ENCODE peak calls at places on chromosomes 7 and 10, in ten cellular contexts. One of them, this sample, is unnamed.

GRCh38 chr10:34585422-34586115 is 229.5 kb downstream of the PARD3 start:
- DNase-seq in psoas muscle: no peak
- DNase-seq in endothelial cell: no peak
- DNase-seq in SK-N-SH: no peak
- DNase-seq in glutamatergic neuron: no peak
- DNase-seq in cardiac fibroblast: no peak
- DNase-seq in IMR-90: no peak
- DNase-seq in lower leg skin: no peak
- DNase-seq in lung: no peak
- DNase-seq in dorsolateral prefrontal cortex: no peak
- DNase-seq in this sample: no peak

GRCh38 chr10:28105561-28105960 is 106.7 kb upstream of the ODAD2 start:
- DNase-seq in psoas muscle: no peak
- DNase-seq in endothelial cell: no peak
- DNase-seq in SK-N-SH: no peak
- DNase-seq in glutamatergic neuron: no peak
- DNase-seq in cardiac fibroblast: no peak
- DNase-seq in IMR-90: no peak
- DNase-seq in lower leg skin: no peak
- DNase-seq in lung: no peak
- DNase-seq in dorsolateral prefrontal cortex: no peak
- DNase-seq in this sample: no peak

GRCh38 chr7:90626011-90626410 is 29.9 kb downstream of the CDK14 start:
- DNase-seq in psoas muscle: no peak
- DNase-seq in endothelial cell: no peak
- DNase-seq in SK-N-SH: no peak
- DNase-seq in glutamatergic neuron: no peak
- DNase-seq in cardiac fibroblast: peak
- DNase-seq in IMR-90: peak
- DNase-seq in lower leg skin: no peak
- DNase-seq in lung: no peak
- DNase-seq in dorsolateral prefrontal cortex: no peak
- DNase-seq in this sample: peak

GRCh38 chr7:371119-371778 is 81.3 kb downstream of the FOXL3 start:
- DNase-seq in psoas muscle: no peak
- DNase-seq in endothelial cell: no peak
- DNase-seq in SK-N-SH: peak
- DNase-seq in glutamatergic neuron: peak
- DNase-seq in cardiac fibroblast: no peak
- DNase-seq in IMR-90: no peak
- DNase-seq in lower leg skin: peak
- DNase-seq in lung: no peak
- DNase-seq in dorsolateral prefrontal cortex: peak
- DNase-seq in this sample: peak

GRCh38 chr7:144759653-144760052 is 76.2 kb downstream of the TPK1 start:
- DNase-seq in psoas muscle: no peak
- DNase-seq in endothelial cell: no peak
- DNase-seq in SK-N-SH: no peak
- DNase-seq in glutamatergic neuron: no peak
- DNase-seq in cardiac fibroblast: no peak
- DNase-seq in IMR-90: no peak
- DNase-seq in lower leg skin: no peak
- DNase-seq in lung: no peak
- DNase-seq in dorsolateral prefrontal cortex: no peak
- DNase-seq in this sample: no peak

GRCh38 chr10:100736144-100736808 is 9.1 kb upstream of the PAX2 start:
- DNase-seq in psoas muscle: no peak
- DNase-seq in endothelial cell: no peak
- DNase-seq in SK-N-SH: no peak
- DNase-seq in glutamatergic neuron: no peak
- DNase-seq in cardiac fibroblast: no peak
- DNase-seq in IMR-90: no peak
- DNase-seq in lower leg skin: no peak
- DNase-seq in lung: no peak
- DNase-seq in dorsolateral prefrontal cortex: no peak
- DNase-seq in this sample: no peak

GRCh38 chr10:114479307-114479706 is 75.0 kb upstream of the AFAP1L2 start:
- DNase-seq in psoas muscle: peak
- DNase-seq in endothelial cell: no peak
- DNase-seq in SK-N-SH: peak
- DNase-seq in glutamatergic neuron: no peak
- DNase-seq in cardiac fibroblast: no peak
- DNase-seq in IMR-90: no peak
- DNase-seq in lower leg skin: no peak
- DNase-seq in lung: no peak
- DNase-seq in dorsolateral prefrontal cortex: no peak
- DNase-seq in this sample: no peak

GRCh38 chr10:127338391-127339108 is 142.2 kb upstream of the INSYN2A start:
- DNase-seq in psoas muscle: no peak
- DNase-seq in endothelial cell: no peak
- DNase-seq in SK-N-SH: no peak
- DNase-seq in glutamatergic neuron: no peak
- DNase-seq in cardiac fibroblast: peak
- DNase-seq in IMR-90: no peak
- DNase-seq in lower leg skin: no peak
- DNase-seq in lung: no peak
- DNase-seq in dorsolateral prefrontal cortex: no peak
- DNase-seq in this sample: no peak

GRCh38 chr7:32164341-32164996 is 94.3 kb upstream of the PDE1C start:
- DNase-seq in psoas muscle: no peak
- DNase-seq in endothelial cell: no peak
- DNase-seq in SK-N-SH: peak
- DNase-seq in glutamatergic neuron: no peak
- DNase-seq in cardiac fibroblast: peak
- DNase-seq in IMR-90: peak
- DNase-seq in lower leg skin: no peak
- DNase-seq in lung: no peak
- DNase-seq in dorsolateral prefrontal cortex: no peak
- DNase-seq in this sample: peak

GRCh38 chr10:51638737-51639136 is 60.7 kb downstream of the CSTF2T start:
- DNase-seq in psoas muscle: no peak
- DNase-seq in endothelial cell: no peak
- DNase-seq in SK-N-SH: no peak
- DNase-seq in glutamatergic neuron: no peak
- DNase-seq in cardiac fibroblast: no peak
- DNase-seq in IMR-90: no peak
- DNase-seq in lower leg skin: no peak
- DNase-seq in lung: no peak
- DNase-seq in dorsolateral prefrontal cortex: no peak
- DNase-seq in this sample: no peak
- TF ChIP-seq CTCF in psoas muscle: peak
- TF ChIP-seq CTCF in endothelial cell: peak
- TF ChIP-seq CTCF in SK-N-SH: peak
- TF ChIP-seq CTCF in glutamatergic neuron: peak
- TF ChIP-seq CTCF in cardiac fibroblast: peak
- TF ChIP-seq CTCF in IMR-90: no peak
- TF ChIP-seq CTCF in lower leg skin: no peak
- TF ChIP-seq CTCF in lung: no peak
- TF ChIP-seq CTCF in dorsolateral prefrontal cortex: no peak
- TF ChIP-seq CTCF in this sample: no peak

GRCh38 chr10:49415846-49416245 is 20.0 kb upstream of the DRGX start:
- DNase-seq in psoas muscle: no peak
- DNase-seq in endothelial cell: no peak
- DNase-seq in SK-N-SH: no peak
- DNase-seq in glutamatergic neuron: no peak
- DNase-seq in cardiac fibroblast: no peak
- DNase-seq in IMR-90: no peak
- DNase-seq in lower leg skin: peak
- DNase-seq in lung: no peak
- DNase-seq in dorsolateral prefrontal cortex: no peak
- DNase-seq in this sample: no peak

GRCh38 chr10:49419005-49419404 is 23.1 kb upstream of the DRGX start:
- DNase-seq in psoas muscle: no peak
- DNase-seq in endothelial cell: no peak
- DNase-seq in SK-N-SH: no peak
- DNase-seq in glutamatergic neuron: no peak
- DNase-seq in cardiac fibroblast: no peak
- DNase-seq in IMR-90: no peak
- DNase-seq in lower leg skin: no peak
- DNase-seq in lung: peak
- DNase-seq in dorsolateral prefrontal cortex: no peak
- DNase-seq in this sample: no peak

GRCh38 chr10:49418053-49418326 is 22.1 kb upstream of the DRGX start:
- DNase-seq in psoas muscle: no peak
- DNase-seq in endothelial cell: no peak
- DNase-seq in SK-N-SH: no peak
- DNase-seq in glutamatergic neuron: no peak
- DNase-seq in cardiac fibroblast: no peak
- DNase-seq in IMR-90: no peak
- DNase-seq in lower leg skin: no peak
- DNase-seq in lung: no peak
- DNase-seq in dorsolateral prefrontal cortex: peak
- DNase-seq in this sample: no peak

GRCh38 chr10:49417311-49418052 is 21.6 kb upstream of the DRGX start:
- DNase-seq in psoas muscle: no peak
- DNase-seq in endothelial cell: no peak
- DNase-seq in SK-N-SH: no peak
- DNase-seq in glutamatergic neuron: no peak
- DNase-seq in cardiac fibroblast: no peak
- DNase-seq in IMR-90: no peak
- DNase-seq in lower leg skin: no peak
- DNase-seq in lung: no peak
- DNase-seq in dorsolateral prefrontal cortex: peak
- DNase-seq in this sample: no peak

GRCh38 chr10:49418328-49418727 is 22.4 kb upstream of the DRGX start:
- DNase-seq in psoas muscle: no peak
- DNase-seq in endothelial cell: no peak
- DNase-seq in SK-N-SH: no peak
- DNase-seq in glutamatergic neuron: no peak
- DNase-seq in cardiac fibroblast: no peak
- DNase-seq in IMR-90: no peak
- DNase-seq in lower leg skin: no peak
- DNase-seq in lung: no peak
- DNase-seq in dorsolateral prefrontal cortex: no peak
- DNase-seq in this sample: no peak
- TF ChIP-seq CTCF in psoas muscle: peak
- TF ChIP-seq CTCF in endothelial cell: no peak
- TF ChIP-seq CTCF in SK-N-SH: no peak
- TF ChIP-seq CTCF in glutamatergic neuron: no peak
- TF ChIP-seq CTCF in cardiac fibroblast: no peak
- TF ChIP-seq CTCF in IMR-90: no peak
- TF ChIP-seq CTCF in lower leg skin: no peak
- TF ChIP-seq CTCF in lung: no peak
- TF ChIP-seq CTCF in dorsolateral prefrontal cortex: no peak
- TF ChIP-seq CTCF in this sample: no peak

DNA sequence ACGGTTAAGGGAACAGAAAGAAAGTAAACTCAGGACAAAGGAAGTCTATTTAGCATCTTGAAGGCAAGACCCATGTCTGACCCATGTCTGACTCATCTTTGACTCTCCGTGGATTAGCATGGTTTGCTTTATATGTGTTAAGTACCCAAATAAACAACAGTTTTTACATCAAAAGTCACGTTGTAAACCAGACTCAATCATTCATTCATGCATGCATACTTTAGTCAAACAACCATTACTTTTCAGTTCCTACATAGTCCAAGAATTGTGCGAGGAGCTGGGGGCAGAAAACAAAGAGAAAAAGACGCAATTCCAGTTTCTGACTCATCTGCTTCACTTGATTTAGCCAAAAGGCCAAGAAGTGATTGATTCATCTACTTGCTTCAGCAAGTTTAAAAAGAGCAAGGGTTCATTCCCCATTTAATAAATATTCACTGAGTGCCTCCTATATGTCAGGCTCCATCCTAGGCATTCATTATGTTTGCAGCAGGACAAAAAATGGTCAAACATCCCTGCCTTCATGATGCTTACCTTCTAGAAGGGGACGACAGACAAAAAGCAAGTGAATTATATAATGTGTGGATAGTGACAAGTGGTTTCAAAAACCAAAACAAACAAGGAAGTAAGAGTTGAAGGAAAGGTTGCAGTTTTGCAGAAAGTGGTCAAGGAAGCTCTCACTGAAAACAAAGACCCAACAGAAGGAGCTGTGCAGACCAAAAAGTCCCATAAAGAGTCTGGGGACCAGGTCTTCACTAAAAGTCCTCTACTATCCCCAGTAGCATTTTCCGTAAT is 116.2 kb downstream of the FAM107B start:
- DNase-seq in psoas muscle: no peak
- DNase-seq in endothelial cell: no peak
- DNase-seq in SK-N-SH: no peak
- DNase-seq in glutamatergic neuron: no peak
- DNase-seq in cardiac fibroblast: peak
- DNase-seq in IMR-90: peak
- DNase-seq in lower leg skin: no peak
- DNase-seq in lung: no peak
- DNase-seq in dorsolateral prefrontal cortex: no peak
- DNase-seq in this sample: peak
- TF ChIP-seq CTCF in psoas muscle: no peak
- TF ChIP-seq CTCF in endothelial cell: no peak
- TF ChIP-seq CTCF in SK-N-SH: no peak
- TF ChIP-seq CTCF in glutamatergic neuron: no peak
- TF ChIP-seq CTCF in cardiac fibroblast: no peak
- TF ChIP-seq CTCF in IMR-90: no peak
- TF ChIP-seq CTCF in lower leg skin: no peak
- TF ChIP-seq CTCF in lung: no peak
- TF ChIP-seq CTCF in dorsolateral prefrontal cortex: no peak
- TF ChIP-seq CTCF in this sample: no peak

GRCh38 chr10:77834943-77835668 is 91.4 kb downstream of the DLG5 start:
- DNase-seq in psoas muscle: no peak
- DNase-seq in endothelial cell: no peak
- DNase-seq in SK-N-SH: no peak
- DNase-seq in glutamatergic neuron: no peak
- DNase-seq in cardiac fibroblast: no peak
- DNase-seq in IMR-90: no peak
- DNase-seq in lower leg skin: no peak
- DNase-seq in lung: no peak
- DNase-seq in dorsolateral prefrontal cortex: no peak
- DNase-seq in this sample: no peak
- TF ChIP-seq CTCF in psoas muscle: no peak
- TF ChIP-seq CTCF in endothelial cell: no peak
- TF ChIP-seq CTCF in SK-N-SH: no peak
- TF ChIP-seq CTCF in glutamatergic neuron: no peak
- TF ChIP-seq CTCF in cardiac fibroblast: no peak
- TF ChIP-seq CTCF in IMR-90: no peak
- TF ChIP-seq CTCF in lower leg skin: no peak
- TF ChIP-seq CTCF in lung: no peak
- TF ChIP-seq CTCF in dorsolateral prefrontal cortex: no peak
- TF ChIP-seq CTCF in this sample: no peak

DNA sequence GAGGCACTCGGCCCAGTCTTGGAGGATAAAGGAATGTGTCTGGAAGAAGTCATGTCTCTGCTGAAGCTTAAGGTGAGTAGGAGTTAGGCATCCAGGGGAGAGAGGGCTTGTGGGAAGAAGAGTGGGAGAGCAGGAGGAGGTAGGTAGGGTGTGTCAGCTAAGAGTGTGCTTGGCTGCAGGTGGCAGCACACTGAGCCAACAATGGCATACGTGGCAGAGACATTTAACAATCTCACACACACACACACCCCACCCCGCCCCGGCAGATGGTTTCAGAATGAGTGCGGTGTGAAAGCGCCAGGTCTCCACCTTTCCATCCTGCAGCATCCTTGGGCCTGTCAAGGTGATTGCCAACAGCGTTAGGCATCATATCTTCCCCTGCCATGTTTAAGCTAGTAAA is 11.2 kb upstream of the ARPC1A start:
- DNase-seq in psoas muscle: no peak
- DNase-seq in endothelial cell: no peak
- DNase-seq in SK-N-SH: no peak
- DNase-seq in glutamatergic neuron: no peak
- DNase-seq in cardiac fibroblast: no peak
- DNase-seq in IMR-90: no peak
- DNase-seq in lower leg skin: peak
- DNase-seq in lung: no peak
- DNase-seq in dorsolateral prefrontal cortex: no peak
- DNase-seq in this sample: peak
- TF ChIP-seq CTCF in psoas muscle: no peak
- TF ChIP-seq CTCF in endothelial cell: no peak
- TF ChIP-seq CTCF in SK-N-SH: no peak
- TF ChIP-seq CTCF in glutamatergic neuron: no peak
- TF ChIP-seq CTCF in cardiac fibroblast: no peak
- TF ChIP-seq CTCF in IMR-90: no peak
- TF ChIP-seq CTCF in lower leg skin: no peak
- TF ChIP-seq CTCF in lung: no peak
- TF ChIP-seq CTCF in dorsolateral prefrontal cortex: no peak
- TF ChIP-seq CTCF in this sample: no peak